ENCODE peak calls at places on chromosomes 4 and X, in nine cellular contexts. N, S, C, V, X, G, I, K and E are unnamed samples.
A peak's percentile ranks its signal among the peaks of the same experiment; 100 is the strongest.

GRCh38 chrX:135931644-135932487 is 38.4 kb downstream of the SAGE1 start:
- DNase-seq in N (peak; percentile 63), S (peak; percentile 32), C (peak; percentile 17), V (peak; percentile 12), X (peak; percentile 43), G (peak; percentile 42), I (peak; percentile 75), K (no peak), E (peak; percentile 67)

GRCh38 chrX:23742174-23742692 is 843 bp downstream of the ACOT9 start:
- DNase-seq in N (peak; percentile 48), S (peak; percentile 50), C (peak; percentile 78), V (no peak), X (no peak), G (peak; percentile 75), I (peak; percentile 81), K (peak; percentile 94), E (peak; percentile 75)

GRCh38 chrX:64205441-64205734 is at the start of gene AMER1:
- DNase-seq in N (no peak), S (no peak), C (no peak), V (no peak), X (no peak), G (no peak), I (no peak), K (no peak), E (no peak)

GRCh38 chr4:176729489-176729888 is 63.2 kb downstream of the VEGFC start:
- DNase-seq in N (no peak), S (no peak), C (no peak), V (no peak), X (no peak), G (no peak), I (no peak), K (no peak), E (no peak)

GRCh38 chrX:21840199-21840557 is 761 bp downstream of the MBTPS2 start:
- DNase-seq in N (no peak), S (no peak), C (no peak), V (no peak), X (no peak), G (peak; percentile 31), I (peak; percentile 14), K (no peak), E (no peak)

GRCh38 chr4:55386073-55386472 is 9.7 kb upstream of the TMEM165 start:
- DNase-seq in N (no peak), S (peak; percentile 45), C (peak; percentile 25), V (no peak), X (no peak), G (peak; percentile 42), I (no peak), K (no peak), E (peak; percentile 65)

GRCh38 chrX:31228415-31228832 is 156.6 kb upstream of the FTHL17 start:
- DNase-seq in N (no peak), S (peak; percentile 45), C (no peak), V (no peak), X (no peak), G (peak; percentile 50), I (no peak), K (no peak), E (no peak)

GRCh38 chrX:106921637-106922036 is 1.4 kb downstream of the CLDN2 start:
- DNase-seq in N (no peak), S (no peak), C (no peak), V (no peak), X (no peak), G (no peak), I (no peak), K (no peak), E (peak; percentile 6)

GRCh38 chr4:108590776-108591175 is 29.6 kb upstream of the RPL34 start:
- DNase-seq in N (no peak), S (no peak), C (no peak), V (no peak), X (no peak), G (peak; percentile 43), I (no peak), K (no peak), E (no peak)

GRCh38 chr4:3291411-3291968 is 1.3 kb upstream of the RGS12 start:
- DNase-seq in N (no peak), S (no peak), C (no peak), V (no peak), X (peak; percentile 73), G (no peak), I (peak; percentile 79), K (peak; percentile 18), E (no peak)

GRCh38 chr4:123233409-123233808 is 163.2 kb upstream of the SPRY1 start:
- DNase-seq in N (no peak), S (no peak), C (no peak), V (no peak), X (no peak), G (no peak), I (no peak), K (no peak), E (no peak)

GRCh38 chrX:70089575-70090297 is 27.5 kb downstream of the OTUD6A start:
- DNase-seq in N (no peak), S (peak; percentile 29), C (no peak), V (no peak), X (no peak), G (peak; percentile 59), I (no peak), K (no peak), E (no peak)

GRCh38 chrX:30590368-30590767 is 12.8 kb upstream of the TASL start:
- DNase-seq in N (no peak), S (no peak), C (no peak), V (no peak), X (no peak), G (no peak), I (no peak), K (no peak), E (no peak)

GRCh38 chr4:95255396-95256107 is 293.2 kb downstream of the UNC5C start:
- DNase-seq in N (no peak), S (peak; percentile 77), C (no peak), V (no peak), X (no peak), G (peak; percentile 88), I (no peak), K (peak; percentile 12), E (no peak)